ENCODE peak calls at places on chromosomes 12 and 14, in five cellular contexts. One of them, this sample, is unnamed.

GRCh38 chr12:104747956-104748355 is 210.1 kb downstream of the SLC41A2 start:
- DNase-seq in effector memory CD4-positive, alpha-beta T cell: no peak
- DNase-seq in lower leg skin: no peak
- DNase-seq in dorsolateral prefrontal cortex: no peak
- DNase-seq in MM.1S: no peak
- DNase-seq in this sample: no peak

GRCh38 chr14:23566782-23567185 is 807 bp downstream of the AP1G2 start:
- DNase-seq in effector memory CD4-positive, alpha-beta T cell: no peak
- DNase-seq in dorsolateral prefrontal cortex: no peak
- DNase-seq in lower leg skin: no peak
- DNase-seq in MM.1S: no peak
- DNase-seq in this sample: no peak

GRCh38 chr12:46342562-46343033 is 30.0 kb downstream of the SLC38A2 start:
- DNase-seq in dorsolateral prefrontal cortex: no peak
- DNase-seq in MM.1S: no peak
- DNase-seq in lower leg skin: no peak
- DNase-seq in effector memory CD4-positive, alpha-beta T cell: no peak
- DNase-seq in this sample: peak; percentile 53

GRCh38 chr14:105136401-105137322 is 31.9 kb downstream of the JAG2 start:
- DNase-seq in MM.1S: no peak
- DNase-seq in lower leg skin: no peak
- DNase-seq in dorsolateral prefrontal cortex: peak; percentile 40
- DNase-seq in effector memory CD4-positive, alpha-beta T cell: no peak
- DNase-seq in this sample: no peak

GRCh38 chr12:54082402-54082892 is 28.8 kb downstream of the HOXC4 start:
- DNase-seq in MM.1S: peak; percentile 45
- DNase-seq in dorsolateral prefrontal cortex: no peak
- DNase-seq in lower leg skin: no peak
- DNase-seq in effector memory CD4-positive, alpha-beta T cell: no peak
- DNase-seq in this sample: peak; percentile 27

GRCh38 chr12:54273981-54274380 is 5.9 kb downstream of the CBX5 start:
- DNase-seq in MM.1S: no peak
- DNase-seq in effector memory CD4-positive, alpha-beta T cell: no peak
- DNase-seq in lower leg skin: no peak
- DNase-seq in dorsolateral prefrontal cortex: no peak
- DNase-seq in this sample: no peak

GRCh38 chr14:104150201-104151027 is 12.0 kb downstream of the KIF26A start:
- DNase-seq in dorsolateral prefrontal cortex: no peak
- DNase-seq in effector memory CD4-positive, alpha-beta T cell: no peak
- DNase-seq in lower leg skin: no peak
- DNase-seq in MM.1S: no peak
- DNase-seq in this sample: no peak

GRCh38 chr12:99334737-99335136 is 312.8 kb upstream of the GARIN6 start:
- DNase-seq in MM.1S: no peak
- DNase-seq in lower leg skin: no peak
- DNase-seq in dorsolateral prefrontal cortex: no peak
- DNase-seq in effector memory CD4-positive, alpha-beta T cell: no peak
- DNase-seq in this sample: no peak

GRCh38 chr12:109033239-109034196 is 12.7 kb upstream of the SVOP start:
- DNase-seq in effector memory CD4-positive, alpha-beta T cell: no peak
- DNase-seq in dorsolateral prefrontal cortex: no peak
- DNase-seq in lower leg skin: no peak
- DNase-seq in MM.1S: no peak
- DNase-seq in this sample: no peak

GRCh38 chr14:77641534-77642341 is 25.3 kb upstream of the SPTLC2 start:
- DNase-seq in effector memory CD4-positive, alpha-beta T cell: peak; percentile 5
- DNase-seq in MM.1S: peak; percentile 48
- DNase-seq in dorsolateral prefrontal cortex: peak; percentile 55
- DNase-seq in lower leg skin: peak; percentile 66
- DNase-seq in this sample: peak; percentile 68

GRCh38 chr12:110256780-110257431 is 24.1 kb upstream of the ATP2A2 start:
- DNase-seq in effector memory CD4-positive, alpha-beta T cell: no peak
- DNase-seq in MM.1S: no peak
- DNase-seq in lower leg skin: no peak
- DNase-seq in dorsolateral prefrontal cortex: no peak
- DNase-seq in this sample: no peak

GRCh38 chr14:53360821-53361220 is 207.7 kb upstream of the DDHD1 start:
- DNase-seq in dorsolateral prefrontal cortex: no peak
- DNase-seq in lower leg skin: no peak
- DNase-seq in MM.1S: no peak
- DNase-seq in effector memory CD4-positive, alpha-beta T cell: no peak
- DNase-seq in this sample: no peak

GRCh38 chr14:69878251-69878650 is 965 bp upstream of the SMOC1 start:
- DNase-seq in lower leg skin: no peak
- DNase-seq in MM.1S: no peak
- DNase-seq in dorsolateral prefrontal cortex: no peak
- DNase-seq in effector memory CD4-positive, alpha-beta T cell: no peak
- DNase-seq in this sample: no peak

GRCh38 chr14:69876221-69876847 is 2.9 kb upstream of the SMOC1 start:
- DNase-seq in MM.1S: no peak
- DNase-seq in effector memory CD4-positive, alpha-beta T cell: no peak
- DNase-seq in dorsolateral prefrontal cortex: no peak
- DNase-seq in lower leg skin: no peak
- DNase-seq in this sample: no peak

GRCh38 chr14:69879175-69880047 is at the start of gene SMOC1:
- DNase-seq in lower leg skin: no peak
- DNase-seq in MM.1S: peak; percentile 80
- DNase-seq in dorsolateral prefrontal cortex: peak; percentile 65
- DNase-seq in effector memory CD4-positive, alpha-beta T cell: no peak
- DNase-seq in this sample: no peak

GRCh38 chr14:69877492-69877891 is 1.7 kb upstream of the SMOC1 start:
- DNase-seq in lower leg skin: no peak
- DNase-seq in dorsolateral prefrontal cortex: no peak
- DNase-seq in MM.1S: peak; percentile 37
- DNase-seq in effector memory CD4-positive, alpha-beta T cell: no peak
- DNase-seq in this sample: no peak

DNA sequence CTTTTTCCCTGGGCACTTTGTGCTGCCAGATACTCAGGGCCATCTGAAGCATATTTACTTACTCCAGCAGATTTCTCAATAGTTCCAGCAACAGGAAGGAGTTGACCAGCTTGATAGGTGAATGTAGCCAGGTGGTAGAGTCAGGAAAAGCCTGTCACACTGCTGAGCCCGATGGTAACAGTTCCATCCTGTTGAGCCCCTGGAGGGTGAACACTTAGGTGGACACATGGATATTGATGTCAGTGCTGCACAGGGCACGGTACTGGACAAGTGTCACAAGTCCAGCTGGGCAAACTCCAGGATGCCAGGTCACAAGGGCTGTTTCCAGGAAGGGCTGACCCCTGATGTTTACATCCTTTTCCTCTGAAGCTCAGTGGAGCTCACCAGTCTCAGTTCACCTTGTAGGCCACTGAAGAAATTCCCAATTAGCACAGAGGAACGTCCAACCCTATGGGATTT is 2.3 kb upstream of the SMOC1 start:
- DNase-seq in effector memory CD4-positive, alpha-beta T cell: no peak
- DNase-seq in MM.1S: no peak
- DNase-seq in lower leg skin: no peak
- DNase-seq in dorsolateral prefrontal cortex: no peak
- DNase-seq in this sample: no peak
- H3K4me3 ChIP-seq in effector memory CD4-positive, alpha-beta T cell: no peak overlapping the region
- H3K4me3 ChIP-seq in MM.1S: no peak overlapping the region
- H3K4me3 ChIP-seq in lower leg skin: no peak overlapping the region
- H3K4me3 ChIP-seq in dorsolateral prefrontal cortex: no peak overlapping the region
- H3K4me3 ChIP-seq in this sample: no peak overlapping the region

GRCh38 chr14:19873178-19873577 is 1.8 kb upstream of the OR4K2 start:
- DNase-seq in lower leg skin: no peak
- DNase-seq in dorsolateral prefrontal cortex: no peak
- DNase-seq in effector memory CD4-positive, alpha-beta T cell: no peak
- DNase-seq in MM.1S: no peak
- DNase-seq in this sample: no peak
- H3K4me3 ChIP-seq in lower leg skin: no peak overlapping the region
- H3K4me3 ChIP-seq in dorsolateral prefrontal cortex: no peak overlapping the region
- H3K4me3 ChIP-seq in effector memory CD4-positive, alpha-beta T cell: no peak overlapping the region
- H3K4me3 ChIP-seq in MM.1S: no peak overlapping the region
- H3K4me3 ChIP-seq in this sample: no peak overlapping the region

GRCh38 chr14:68467425-68467824 is 325.4 kb downstream of the ZFP36L1 start:
- DNase-seq in lower leg skin: no peak
- DNase-seq in dorsolateral prefrontal cortex: no peak
- DNase-seq in MM.1S: no peak
- DNase-seq in effector memory CD4-positive, alpha-beta T cell: no peak
- DNase-seq in this sample: no peak

GRCh38 chr14:68466491-68466977 is 326.3 kb downstream of the ZFP36L1 start:
- DNase-seq in lower leg skin: no peak
- DNase-seq in MM.1S: no peak
- DNase-seq in dorsolateral prefrontal cortex: no peak
- DNase-seq in effector memory CD4-positive, alpha-beta T cell: no peak
- DNase-seq in this sample: no peak

GRCh38 chr14:68470361-68470760 is 322.5 kb downstream of the ZFP36L1 start:
- DNase-seq in dorsolateral prefrontal cortex: no peak
- DNase-seq in MM.1S: no peak
- DNase-seq in effector memory CD4-positive, alpha-beta T cell: no peak
- DNase-seq in lower leg skin: no peak
- DNase-seq in this sample: no peak

GRCh38 chr14:68469208-68469713 is 323.6 kb downstream of the ZFP36L1 start:
- DNase-seq in effector memory CD4-positive, alpha-beta T cell: no peak
- DNase-seq in lower leg skin: no peak
- DNase-seq in dorsolateral prefrontal cortex: no peak
- DNase-seq in MM.1S: no peak
- DNase-seq in this sample: no peak

DNA sequence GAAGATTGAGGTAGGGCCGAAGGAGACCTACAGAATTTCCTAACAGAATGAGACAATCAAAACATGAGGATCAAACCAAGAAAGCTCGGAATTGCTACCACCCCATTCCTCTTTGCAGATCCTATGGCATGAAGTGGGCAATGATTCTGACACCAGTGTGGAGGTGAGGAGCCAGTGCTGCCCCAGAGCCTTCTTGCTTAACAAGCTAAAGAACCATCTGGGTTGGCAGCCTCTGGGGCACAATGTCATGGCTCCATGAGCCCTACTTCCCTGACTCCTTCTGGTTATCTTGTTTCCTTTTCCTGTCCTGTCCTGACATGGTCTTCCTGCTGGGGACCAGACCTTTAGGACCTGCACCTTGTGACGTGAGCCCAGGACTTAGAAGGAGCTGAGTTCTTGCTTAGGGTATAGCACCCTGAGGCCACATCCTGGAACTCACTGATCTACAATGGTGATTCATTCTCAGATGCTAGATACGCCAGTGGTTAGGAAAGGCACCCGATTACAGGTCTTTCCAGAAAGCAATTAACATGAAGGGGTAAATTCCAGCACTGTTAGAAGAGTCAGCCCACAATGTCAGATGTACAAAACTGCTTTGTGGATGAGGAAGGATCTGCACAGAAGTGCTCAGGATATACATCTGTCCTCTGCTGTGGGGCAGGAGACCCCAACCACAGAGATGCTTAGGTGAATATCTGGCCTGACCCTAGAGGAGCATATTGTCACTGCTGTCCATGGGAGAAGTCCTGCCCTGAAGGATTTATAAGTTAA is 324.2 kb downstream of the ZFP36L1 start:
- DNase-seq in dorsolateral prefrontal cortex: no peak
- DNase-seq in effector memory CD4-positive, alpha-beta T cell: no peak
- DNase-seq in MM.1S: no peak
- DNase-seq in lower leg skin: no peak
- DNase-seq in this sample: no peak
- H3K4me3 ChIP-seq in dorsolateral prefrontal cortex: no peak overlapping the region
- H3K4me3 ChIP-seq in effector memory CD4-positive, alpha-beta T cell: no peak overlapping the region
- H3K4me3 ChIP-seq in MM.1S: no peak overlapping the region
- H3K4me3 ChIP-seq in lower leg skin: no peak overlapping the region
- H3K4me3 ChIP-seq in this sample: no peak overlapping the region

DNA sequence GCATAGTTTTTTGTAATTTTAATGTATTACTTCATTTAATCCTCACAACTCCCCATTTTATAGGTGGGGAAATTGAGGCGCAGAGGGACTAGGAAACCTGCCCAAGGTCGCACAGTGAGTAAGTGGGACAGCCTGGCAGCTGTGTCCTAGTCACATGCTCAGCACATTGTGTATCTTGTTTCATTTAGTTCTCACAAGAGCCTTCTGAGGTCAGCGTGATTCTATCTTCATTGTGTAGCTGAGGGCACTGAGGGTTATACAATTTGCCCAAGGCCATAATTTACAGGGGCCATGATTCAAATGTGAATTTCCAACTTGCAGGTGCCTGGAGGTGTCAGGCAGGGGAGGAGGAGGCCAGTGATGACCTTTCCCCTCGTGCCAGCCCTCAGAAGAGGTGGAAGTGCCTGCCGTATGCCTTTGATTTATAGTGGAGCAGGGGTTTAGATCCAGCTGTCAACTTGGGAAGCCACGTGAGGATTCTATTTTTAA is 30.3 kb upstream of the SMOC1 start:
- DNase-seq in dorsolateral prefrontal cortex: no peak
- DNase-seq in effector memory CD4-positive, alpha-beta T cell: no peak
- DNase-seq in lower leg skin: no peak
- DNase-seq in MM.1S: no peak
- DNase-seq in this sample: no peak
- H3K4me3 ChIP-seq in dorsolateral prefrontal cortex: no peak overlapping the region
- H3K4me3 ChIP-seq in effector memory CD4-positive, alpha-beta T cell: no peak overlapping the region
- H3K4me3 ChIP-seq in lower leg skin: no peak overlapping the region
- H3K4me3 ChIP-seq in MM.1S: no peak overlapping the region
- H3K4me3 ChIP-seq in this sample: no peak overlapping the region

GRCh38 chr12:11904124-11904523 is 166.6 kb upstream of the BCL2L14 start:
- DNase-seq in lower leg skin: no peak
- DNase-seq in MM.1S: no peak
- DNase-seq in effector memory CD4-positive, alpha-beta T cell: no peak
- DNase-seq in dorsolateral prefrontal cortex: no peak
- DNase-seq in this sample: no peak

GRCh38 chr12:11901687-11902524 is 168.8 kb upstream of the BCL2L14 start:
- DNase-seq in effector memory CD4-positive, alpha-beta T cell: no peak
- DNase-seq in dorsolateral prefrontal cortex: no peak
- DNase-seq in lower leg skin: no peak
- DNase-seq in MM.1S: peak; percentile 60
- DNase-seq in this sample: no peak

GRCh38 chr12:11897923-11898322 is 172.8 kb upstream of the BCL2L14 start:
- DNase-seq in lower leg skin: no peak
- DNase-seq in dorsolateral prefrontal cortex: no peak
- DNase-seq in MM.1S: no peak
- DNase-seq in effector memory CD4-positive, alpha-beta T cell: no peak
- DNase-seq in this sample: no peak

GRCh38 chr12:11906284-11906935 is 164.3 kb upstream of the BCL2L14 start:
- DNase-seq in lower leg skin: no peak
- DNase-seq in MM.1S: peak; percentile 23
- DNase-seq in effector memory CD4-positive, alpha-beta T cell: no peak
- DNase-seq in dorsolateral prefrontal cortex: no peak
- DNase-seq in this sample: no peak

GRCh38 chr12:11902525-11902875 is 168.2 kb upstream of the BCL2L14 start:
- DNase-seq in effector memory CD4-positive, alpha-beta T cell: no peak
- DNase-seq in MM.1S: peak; percentile 40
- DNase-seq in lower leg skin: no peak
- DNase-seq in dorsolateral prefrontal cortex: no peak
- DNase-seq in this sample: no peak
- H3K4me3 ChIP-seq in effector memory CD4-positive, alpha-beta T cell: peak overlapping the region; percentile 18
- H3K4me3 ChIP-seq in MM.1S: peak overlapping the region; percentile 44
- H3K4me3 ChIP-seq in lower leg skin: no peak overlapping the region
- H3K4me3 ChIP-seq in dorsolateral prefrontal cortex: no peak overlapping the region
- H3K4me3 ChIP-seq in this sample: no peak overlapping the region